ENCODE peak calls at places on chromosomes 7 and 10, in eight cellular contexts. V is AG08396, Q is nucleus accumbens, M is KBM-7, P is HFF-Myc, C is M059J, B is transverse colon, E is HL-60. Z is an unnamed sample.
A peak's percentile ranks its signal among the peaks of the same experiment; 100 is the strongest.

GRCh38 chr10:15313844-15314243 is 57.2 kb downstream of the FAM171A1 start:
- DNase-seq in V (no peak), Q (peak; percentile 64), M (peak; percentile 96), P (no peak), C (no peak), B (no peak), E (no peak), Z (no peak)

GRCh38 chr10:124974131-124974530 is 32.2 kb downstream of the ZRANB1 start:
- DNase-seq in V (no peak), Q (no peak), M (no peak), P (no peak), C (no peak), B (no peak), E (no peak), Z (no peak)

GRCh38 chr10:63757067-63757466 is 235.9 kb downstream of the REEP3 start:
- DNase-seq in V (no peak), Q (no peak), M (no peak), P (no peak), C (peak; percentile 50), B (no peak), E (no peak), Z (no peak)

GRCh38 chr10:101095550-101096213 is 33.9 kb downstream of the KAZALD1 start:
- DNase-seq in V (peak; percentile 75), Q (no peak), M (peak; percentile 89), P (peak; percentile 52), C (peak; percentile 60), B (peak; percentile 82), E (peak; percentile 60), Z (peak; percentile 81)

GRCh38 chr10:5343092-5343491 is 21.7 kb upstream of the UCN3 start:
- DNase-seq in V (no peak), Q (no peak), M (no peak), P (no peak), C (no peak), B (no peak), E (no peak), Z (no peak)

GRCh38 chr10:32957341-32958084 is 517 bp downstream of the ITGB1 start:
- DNase-seq in V (peak; percentile 27), Q (peak; percentile 21), M (peak; percentile 57), P (no peak), C (no peak), B (peak; percentile 50), E (peak; percentile 39), Z (no peak)

GRCh38 chr7:301291-302053 is 11.5 kb downstream of the FOXL3 start:
- DNase-seq in V (no peak), Q (no peak), M (no peak), P (no peak), C (no peak), B (no peak), E (no peak), Z (no peak)

GRCh38 chr7:142434666-142435174 is 176.9 kb upstream of the PRSS58 start:
- DNase-seq in V (no peak), Q (no peak), M (no peak), P (no peak), C (peak; percentile 17), B (no peak), E (no peak), Z (no peak)

GRCh38 chr7:91953618-91954017 is 13.0 kb downstream of the AKAP9 start:
- DNase-seq in V (no peak), Q (no peak), M (no peak), P (no peak), C (peak; percentile 28), B (no peak), E (no peak), Z (peak; percentile 19)

GRCh38 chr7:1850976-1851571 is 181.0 kb downstream of the ELFN1 start:
- DNase-seq in V (no peak), Q (no peak), M (no peak), P (no peak), C (no peak), B (no peak), E (no peak), Z (no peak)

GRCh38 chr7:144057954-144058353 is 9.2 kb downstream of the OR2A5 start:
- DNase-seq in V (no peak), Q (no peak), M (no peak), P (no peak), C (peak; percentile 61), B (no peak), E (no peak), Z (peak; percentile 17)

GRCh38 chr7:13742719-13743640 is 246.5 kb downstream of the ETV1 start:
- DNase-seq in V (peak; percentile 17), Q (peak; percentile 6), M (peak; percentile 21), P (no peak), C (peak; percentile 73), B (peak; percentile 13), E (peak; percentile 11), Z (peak; percentile 93)

GRCh38 chr10:86687750-86688149 is 19.4 kb downstream of the LDB3 start:
- DNase-seq in V (peak; percentile 81), Q (no peak), M (no peak), P (no peak), C (peak; percentile 26), B (no peak), E (no peak), Z (no peak)

GRCh38 chr7:47333959-47334358 is 248.0 kb downstream of the TNS3 start:
- DNase-seq in V (no peak), Q (no peak), M (no peak), P (no peak), C (no peak), B (no peak), E (no peak), Z (no peak)

GRCh38 chr10:51257511-51258248 is 183.4 kb downstream of the PRKG1 start:
- DNase-seq in V (peak; percentile 14), Q (no peak), M (no peak), P (no peak), C (no peak), B (no peak), E (no peak), Z (no peak)

GRCh38 chr10:133039823-133040704 is 47.7 kb upstream of the ADGRA1 start:
- DNase-seq in V (no peak), Q (no peak), M (no peak), P (no peak), C (no peak), B (no peak), E (no peak), Z (no peak)

GRCh38 chr10:90587081-90587491 is 270.8 kb downstream of the HTR7 start:
- DNase-seq in V (no peak), Q (no peak), M (no peak), P (peak; percentile 16), C (peak; percentile 98), B (no peak), E (no peak), Z (peak; percentile 33)

GRCh38 chr10:86798636-86799035 is 42.2 kb downstream of the BMPR1A start:
- DNase-seq in V (no peak), Q (no peak), M (peak; percentile 40), P (no peak), C (peak; percentile 63), B (no peak), E (no peak), Z (peak; percentile 50)

GRCh38 chr7:11833431-11833830 is 1.4 kb upstream of the THSD7A start:
- DNase-seq in V (no peak), Q (no peak), M (peak; percentile 53), P (no peak), C (peak; percentile 50), B (no peak), E (peak; percentile 23), Z (no peak)

GRCh38 chr10:32953277-32953927 is 4.6 kb downstream of the ITGB1 start:
- DNase-seq in V (no peak), Q (no peak), M (no peak), P (no peak), C (no peak), B (no peak), E (no peak), Z (no peak)

GRCh38 chr10:52776471-52776903 is 3.9 kb upstream of the MBL2 start:
- DNase-seq in V (no peak), Q (no peak), M (no peak), P (no peak), C (no peak), B (no peak), E (no peak), Z (no peak)

GRCh38 chr7:44291733-44292395 is 33.5 kb downstream of the CAMK2B start:
- DNase-seq in V (no peak), Q (no peak), M (no peak), P (no peak), C (no peak), B (no peak), E (no peak), Z (no peak)

GRCh38 chr10:51073461-51074237 is 638 bp upstream of the PRKG1 start:
- DNase-seq in V (peak; percentile 51), Q (peak; percentile 29), M (no peak), P (no peak), C (peak; percentile 37), B (peak; percentile 18), E (no peak), Z (peak; percentile 9)

GRCh38 chr7:131355917-131356777 is 28.5 kb downstream of the MKLN1 start:
- DNase-seq in V (no peak), Q (no peak), M (peak; percentile 73), P (no peak), C (no peak), B (peak; percentile 39), E (peak; percentile 55), Z (no peak)

GRCh38 chr10:102313221-102313896 is 68.0 kb downstream of the GBF1 start:
- DNase-seq in V (no peak), Q (no peak), M (no peak), P (no peak), C (peak; percentile 38), B (no peak), E (no peak), Z (no peak)

GRCh38 chr7:138949421-138950088 is 31.6 kb downstream of the KIAA1549 start:
- DNase-seq in V (no peak), Q (no peak), M (no peak), P (no peak), C (no peak), B (no peak), E (no peak), Z (no peak)

GRCh38 chr7:128030999-128031681 is at the start of gene LRRC4:
- DNase-seq in V (peak; percentile 81), Q (no peak), M (no peak), P (no peak), C (peak; percentile 64), B (peak; percentile 36), E (peak; percentile 52), Z (no peak)

GRCh38 chr10:78207776-78208175 is 174.1 kb downstream of the RPS24 start:
- DNase-seq in V (no peak), Q (no peak), M (no peak), P (no peak), C (no peak), B (no peak), E (no peak), Z (no peak)

GRCh38 chr10:98269435-98269912 is 1.5 kb upstream of the LOXL4 start:
- DNase-seq in V (peak; percentile 94), Q (no peak), M (no peak), P (no peak), C (peak; percentile 95), B (peak; percentile 44), E (no peak), Z (peak; percentile 72)

GRCh38 chr7:16847381-16847860 is 34.4 kb downstream of the AGR3 start:
- DNase-seq in V (no peak), Q (no peak), M (no peak), P (no peak), C (peak; percentile 75), B (peak; percentile 75), E (no peak), Z (peak; percentile 62)

GRCh38 chr7:1421020-1421790 is 38.1 kb downstream of the MICALL2 start:
- DNase-seq in V (no peak), Q (no peak), M (no peak), P (no peak), C (no peak), B (no peak), E (no peak), Z (no peak)

GRCh38 chr7:51325937-51326336 is 9.3 kb upstream of the COBL start:
- DNase-seq in V (no peak), Q (no peak), M (no peak), P (no peak), C (no peak), B (no peak), E (no peak), Z (no peak)

GRCh38 chr10:10865303-10865702 is 152.4 kb upstream of the CELF2 start:
- DNase-seq in V (no peak), Q (no peak), M (no peak), P (no peak), C (no peak), B (no peak), E (no peak), Z (no peak)

GRCh38 chr10:5518143-5518542 is 6.6 kb upstream of the CALML3 start:
- DNase-seq in V (no peak), Q (no peak), M (no peak), P (no peak), C (no peak), B (peak; percentile 42), E (no peak), Z (no peak)